ENCODE peak calls at places on chromosomes 11 and 22, in six cellular contexts. P, W, M, O, Q and X are unnamed samples.

GRCh38 chr22:21104126-21104691 is 58.5 kb downstream of the LRRC74B start:
- DNase-seq in Q (no peak), M (no peak), P (no peak), O (no peak), W (no peak), X (no peak)

GRCh38 chr22:44289429-44290171 is 23.2 kb downstream of the SHISAL1 start:
- DNase-seq in O (no peak), W (no peak), Q (no peak), P (no peak), M (no peak), X (no peak)

GRCh38 chr22:44133161-44133560 is 47.6 kb upstream of the PARVG start:
- DNase-seq in W (no peak), P (peak), Q (no peak), M (no peak), O (no peak), X (no peak)

GRCh38 chr22:21698430-21699329 is 32.9 kb downstream of the PPIL2 start:
- DNase-seq in O (no peak), P (peak), W (peak), M (peak), Q (no peak), X (no peak)

GRCh38 chr22:19815093-19815822 is 39.4 kb downstream of the GNB1L start:
- DNase-seq in O (no peak), P (no peak), M (no peak), Q (no peak), W (no peak), X (no peak)

GRCh38 chr11:17735823-17736772 is 1.5 kb downstream of the KCNC1 start:
- DNase-seq in W (peak), Q (no peak), O (no peak), M (no peak), P (no peak), X (no peak)

GRCh38 chr11:40686765-40687164 is 772.7 kb downstream of the LRRC4C start:
- DNase-seq in W (no peak), O (no peak), M (no peak), P (no peak), Q (no peak), X (no peak)

GRCh38 chr11:44380009-44380313 is 70.0 kb upstream of the ALX4 start:
- DNase-seq in Q (no peak), O (no peak), W (no peak), M (no peak), P (no peak), X (no peak)

GRCh38 chr11:62195945-62196344 is 5.9 kb downstream of the SCGB1D1 start:
- DNase-seq in W (no peak), P (no peak), Q (no peak), O (no peak), M (no peak), X (no peak)

GRCh38 chr11:10387209-10388083 is 67.6 kb upstream of the AMPD3 start:
- DNase-seq in W (no peak), Q (no peak), P (peak), M (peak), O (no peak), X (no peak)

GRCh38 chr11:89355649-89356048 is 135.5 kb downstream of the NOX4 start:
- DNase-seq in M (no peak), P (no peak), Q (no peak), W (no peak), O (no peak), X (no peak)

GRCh38 chr11:119585038-119585666 is 143.8 kb downstream of the NECTIN1 start:
- DNase-seq in W (no peak), O (no peak), M (no peak), P (no peak), Q (no peak), X (no peak)

GRCh38 chr11:95912902-95913560 is 10.9 kb downstream of the MTMR2 start:
- DNase-seq in O (peak), W (no peak), P (no peak), Q (no peak), M (no peak), X (no peak)

GRCh38 chr22:22830957-22831688 is 56.5 kb upstream of the IGLL5 start:
- DNase-seq in W (no peak), P (no peak), M (no peak), Q (no peak), O (no peak), X (no peak)

GRCh38 chr11:67285541-67286498 is 3.3 kb upstream of the ANKRD13D start:
- DNase-seq in W (no peak), Q (no peak), O (no peak), P (no peak), M (peak), X (no peak)

GRCh38 chr11:67279589-67280340 is 9.3 kb upstream of the ANKRD13D start:
- DNase-seq in P (no peak), Q (no peak), M (no peak), O (no peak), W (no peak), X (no peak)

GRCh38 chr22:37178350-37179125 is 9.5 kb downstream of the C1QTNF6 start:
- DNase-seq in P (no peak), W (no peak), O (peak), Q (no peak), M (no peak), X (no peak)

GRCh38 chr11:64016512-64016911 is 19.2 kb upstream of the FLRT1 start:
- DNase-seq in O (no peak), P (no peak), M (no peak), W (no peak), Q (no peak), X (peak)

GRCh38 chr11:68437927-68438657 is 22.5 kb upstream of the PPP6R3 start:
- DNase-seq in O (no peak), Q (no peak), P (no peak), W (no peak), M (no peak), X (no peak)

GRCh38 chr22:25797891-25798290 is 55.9 kb downstream of the MYO18B start:
- DNase-seq in W (no peak), P (no peak), O (no peak), Q (no peak), M (no peak), X (no peak)

GRCh38 chr11:121595717-121596156 is 143.0 kb upstream of the SORL1-AS1 start:
- DNase-seq in Q (no peak), W (peak), P (peak), M (no peak), O (no peak), X (no peak)

GRCh38 chr11:12094872-12095800 is 15.3 kb upstream of the MICAL2 start:
- DNase-seq in O (no peak), Q (no peak), W (no peak), P (no peak), M (no peak), X (no peak)